ENCODE peak calls at places on chromosomes 2 and 18, in eight cellular contexts. One of them, this sample, is unnamed. For H3K4me1 and H3K27me3, the result is how much of the 10 kb centered on the place peaks cover.

GRCh38 chr2:150627526-150627925 is 140.1 kb upstream of the RND3 start:
- DNase-seq in Peyer's patch: no peak
- DNase-seq in CD8-positive, alpha-beta memory T cell: no peak
- DNase-seq in breast epithelium: no peak
- DNase-seq in Caco-2: no peak
- DNase-seq in left lung: no peak
- DNase-seq in IMR-90: no peak
- DNase-seq in upper lobe of right lung: no peak
- DNase-seq in this sample: no peak

GRCh38 chr2:174442546-174443510 is 44.0 kb downstream of the GPR155 start:
- DNase-seq in Peyer's patch: no peak
- DNase-seq in CD8-positive, alpha-beta memory T cell: no peak
- DNase-seq in breast epithelium: no peak
- DNase-seq in Caco-2: peak
- DNase-seq in left lung: no peak
- DNase-seq in IMR-90: peak
- DNase-seq in upper lobe of right lung: no peak
- DNase-seq in this sample: no peak

GRCh38 chr18:10231220-10231619 is 223.2 kb upstream of the APCDD1 start:
- DNase-seq in Peyer's patch: no peak
- DNase-seq in CD8-positive, alpha-beta memory T cell: no peak
- DNase-seq in breast epithelium: no peak
- DNase-seq in Caco-2: no peak
- DNase-seq in left lung: no peak
- DNase-seq in IMR-90: no peak
- DNase-seq in upper lobe of right lung: no peak
- DNase-seq in this sample: no peak

GRCh38 chr2:164657129-164657528 is 35.8 kb upstream of the GRB14 start:
- DNase-seq in Peyer's patch: no peak
- DNase-seq in CD8-positive, alpha-beta memory T cell: no peak
- DNase-seq in breast epithelium: no peak
- DNase-seq in Caco-2: no peak
- DNase-seq in left lung: no peak
- DNase-seq in IMR-90: peak
- DNase-seq in upper lobe of right lung: no peak
- DNase-seq in this sample: no peak

GRCh38 chr2:66235408-66235807 is 199.5 kb upstream of the MEIS1 start:
- DNase-seq in Peyer's patch: no peak
- DNase-seq in CD8-positive, alpha-beta memory T cell: no peak
- DNase-seq in breast epithelium: no peak
- DNase-seq in Caco-2: no peak
- DNase-seq in left lung: no peak
- DNase-seq in IMR-90: no peak
- DNase-seq in upper lobe of right lung: no peak
- DNase-seq in this sample: no peak

GRCh38 chr2:240250985-240251847 is 110.8 kb upstream of the OTOS start:
- DNase-seq in Peyer's patch: peak
- DNase-seq in CD8-positive, alpha-beta memory T cell: no peak
- DNase-seq in breast epithelium: peak
- DNase-seq in Caco-2: peak
- DNase-seq in left lung: peak
- DNase-seq in IMR-90: peak
- DNase-seq in upper lobe of right lung: peak
- DNase-seq in this sample: no peak

GRCh38 chr2:111116843-111117665 is 3.7 kb upstream of the BCL2L11 start:
- DNase-seq in Peyer's patch: peak
- DNase-seq in CD8-positive, alpha-beta memory T cell: peak
- DNase-seq in breast epithelium: peak
- DNase-seq in Caco-2: peak
- DNase-seq in left lung: peak
- DNase-seq in IMR-90: peak
- DNase-seq in upper lobe of right lung: peak
- DNase-seq in this sample: peak

GRCh38 chr18:62839874-62840713 is 124.8 kb downstream of the PHLPP1 start:
- DNase-seq in Peyer's patch: no peak
- DNase-seq in CD8-positive, alpha-beta memory T cell: no peak
- DNase-seq in breast epithelium: no peak
- DNase-seq in Caco-2: no peak
- DNase-seq in left lung: no peak
- DNase-seq in IMR-90: peak
- DNase-seq in upper lobe of right lung: no peak
- DNase-seq in this sample: no peak

GRCh38 chr2:61456070-61456745 is 14.7 kb downstream of the USP34 start:
- DNase-seq in Peyer's patch: no peak
- DNase-seq in CD8-positive, alpha-beta memory T cell: no peak
- DNase-seq in breast epithelium: no peak
- DNase-seq in Caco-2: no peak
- DNase-seq in left lung: no peak
- DNase-seq in IMR-90: no peak
- DNase-seq in upper lobe of right lung: no peak
- DNase-seq in this sample: no peak

GRCh38 chr18:35130236-35130635 is 89.0 kb downstream of the MAPRE2 start:
- DNase-seq in Peyer's patch: no peak
- DNase-seq in CD8-positive, alpha-beta memory T cell: no peak
- DNase-seq in breast epithelium: no peak
- DNase-seq in Caco-2: no peak
- DNase-seq in left lung: no peak
- DNase-seq in IMR-90: no peak
- DNase-seq in upper lobe of right lung: no peak
- DNase-seq in this sample: no peak

GRCh38 chr2:46068604-46069003 is 228.6 kb upstream of the EPAS1 start:
- DNase-seq in Peyer's patch: no peak
- DNase-seq in CD8-positive, alpha-beta memory T cell: no peak
- DNase-seq in breast epithelium: no peak
- DNase-seq in Caco-2: no peak
- DNase-seq in left lung: no peak
- DNase-seq in IMR-90: peak
- DNase-seq in upper lobe of right lung: no peak
- DNase-seq in this sample: no peak

DNA sequence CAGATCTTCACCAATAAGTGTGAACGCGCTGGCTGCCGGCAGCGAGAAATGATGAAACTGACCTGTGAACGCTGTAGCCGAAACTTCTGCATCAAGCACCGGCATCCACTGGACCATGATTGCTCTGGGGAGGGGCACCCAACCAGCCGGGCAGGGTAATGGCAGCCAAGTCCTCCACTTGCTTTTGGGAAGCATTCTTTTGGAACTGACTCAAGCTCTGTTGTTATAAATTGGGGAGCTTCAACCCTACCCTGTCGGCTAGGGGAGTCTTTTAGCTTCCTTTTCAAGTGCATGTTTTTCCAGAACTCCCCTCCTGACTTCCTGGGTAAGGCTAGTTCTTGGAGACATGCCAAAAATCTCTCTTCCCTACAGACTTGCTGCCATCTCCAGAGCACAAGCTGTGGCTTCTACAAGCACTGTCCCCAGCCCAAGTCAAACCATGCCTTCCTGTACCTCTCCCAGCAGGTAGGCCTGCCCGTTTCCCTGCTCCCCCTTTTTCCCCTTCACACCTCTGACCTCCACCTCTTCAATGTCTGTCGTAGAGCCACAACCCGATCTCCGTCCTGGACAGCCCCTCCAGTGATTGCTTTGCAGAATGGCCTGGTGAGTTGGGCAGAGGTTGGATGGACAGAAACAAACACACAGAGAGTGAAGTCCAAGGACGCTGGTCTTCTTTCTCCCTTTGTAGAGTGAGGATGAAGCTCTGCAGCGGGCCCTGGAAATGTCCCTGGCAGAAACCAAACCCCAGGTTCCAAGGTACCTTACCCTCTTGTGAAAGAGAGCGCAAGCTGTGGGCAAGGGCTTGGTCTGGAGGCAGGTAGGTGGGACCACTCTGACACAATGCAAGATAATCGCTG is 1.5 kb downstream of the ZFAND2B start:
- DNase-seq in Peyer's patch: no peak
- DNase-seq in CD8-positive, alpha-beta memory T cell: no peak
- DNase-seq in breast epithelium: no peak
- DNase-seq in Caco-2: no peak
- DNase-seq in left lung: no peak
- DNase-seq in IMR-90: peak
- DNase-seq in upper lobe of right lung: no peak
- DNase-seq in this sample: no peak
- H3K4me3 ChIP-seq in Peyer's patch: no peak
- H3K4me3 ChIP-seq in CD8-positive, alpha-beta memory T cell: no peak
- H3K4me3 ChIP-seq in breast epithelium: no peak
- H3K4me3 ChIP-seq in Caco-2: no peak
- H3K4me3 ChIP-seq in left lung: peak
- H3K4me3 ChIP-seq in IMR-90: peak
- H3K4me3 ChIP-seq in upper lobe of right lung: peak
- H3K4me3 ChIP-seq in this sample: peak

DNA sequence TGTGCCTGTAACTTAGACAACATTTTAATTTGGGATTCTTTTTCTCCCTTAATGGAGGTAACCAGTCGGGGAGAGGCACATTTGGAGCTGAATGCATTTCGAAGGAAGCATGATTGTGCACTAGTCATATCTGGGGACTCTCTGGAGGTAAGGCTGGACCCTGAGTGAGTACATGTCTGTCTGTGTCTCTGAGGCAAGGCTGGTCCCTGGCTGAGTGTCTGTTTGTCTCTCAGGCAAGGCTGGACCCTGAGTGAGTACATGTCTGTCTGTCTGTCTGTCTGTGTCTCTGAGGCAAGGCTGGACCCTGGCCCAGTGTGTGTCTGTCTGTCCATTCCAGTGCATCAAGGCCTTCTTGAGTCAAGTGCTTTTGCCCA is 51.5 kb upstream of the NFATC1 start:
- DNase-seq in Peyer's patch: no peak
- DNase-seq in CD8-positive, alpha-beta memory T cell: no peak
- DNase-seq in breast epithelium: no peak
- DNase-seq in Caco-2: no peak
- DNase-seq in left lung: no peak
- DNase-seq in IMR-90: no peak
- DNase-seq in upper lobe of right lung: no peak
- DNase-seq in this sample: no peak
- H3K4me1 ChIP-seq in Peyer's patch: under half
- H3K4me1 ChIP-seq in CD8-positive, alpha-beta memory T cell: under half
- H3K4me1 ChIP-seq in breast epithelium: under half
- H3K4me1 ChIP-seq in Caco-2: under half
- H3K4me1 ChIP-seq in left lung: under half
- H3K4me1 ChIP-seq in IMR-90: under half
- H3K4me1 ChIP-seq in upper lobe of right lung: under half
- H3K4me1 ChIP-seq in this sample: under half

GRCh38 chr2:134717706-134718094 is 1.1 kb downstream of the TMEM163 start:
- DNase-seq in Peyer's patch: no peak
- DNase-seq in CD8-positive, alpha-beta memory T cell: no peak
- DNase-seq in breast epithelium: no peak
- DNase-seq in Caco-2: no peak
- DNase-seq in left lung: no peak
- DNase-seq in IMR-90: no peak
- DNase-seq in upper lobe of right lung: no peak
- DNase-seq in this sample: no peak

GRCh38 chr2:134718095-134718955 is 475 bp downstream of the TMEM163 start:
- DNase-seq in Peyer's patch: peak
- DNase-seq in CD8-positive, alpha-beta memory T cell: no peak
- DNase-seq in breast epithelium: no peak
- DNase-seq in Caco-2: peak
- DNase-seq in left lung: peak
- DNase-seq in IMR-90: no peak
- DNase-seq in upper lobe of right lung: peak
- DNase-seq in this sample: no peak

GRCh38 chr2:134715932-134716643 is 2.7 kb downstream of the TMEM163 start:
- DNase-seq in Peyer's patch: no peak
- DNase-seq in CD8-positive, alpha-beta memory T cell: no peak
- DNase-seq in breast epithelium: no peak
- DNase-seq in Caco-2: no peak
- DNase-seq in left lung: no peak
- DNase-seq in IMR-90: no peak
- DNase-seq in upper lobe of right lung: no peak
- DNase-seq in this sample: no peak

GRCh38 chr2:134718956-134719814 is at the start of gene TMEM163:
- DNase-seq in Peyer's patch: no peak
- DNase-seq in CD8-positive, alpha-beta memory T cell: peak
- DNase-seq in breast epithelium: no peak
- DNase-seq in Caco-2: peak
- DNase-seq in left lung: peak
- DNase-seq in IMR-90: no peak
- DNase-seq in upper lobe of right lung: peak
- DNase-seq in this sample: no peak

DNA sequence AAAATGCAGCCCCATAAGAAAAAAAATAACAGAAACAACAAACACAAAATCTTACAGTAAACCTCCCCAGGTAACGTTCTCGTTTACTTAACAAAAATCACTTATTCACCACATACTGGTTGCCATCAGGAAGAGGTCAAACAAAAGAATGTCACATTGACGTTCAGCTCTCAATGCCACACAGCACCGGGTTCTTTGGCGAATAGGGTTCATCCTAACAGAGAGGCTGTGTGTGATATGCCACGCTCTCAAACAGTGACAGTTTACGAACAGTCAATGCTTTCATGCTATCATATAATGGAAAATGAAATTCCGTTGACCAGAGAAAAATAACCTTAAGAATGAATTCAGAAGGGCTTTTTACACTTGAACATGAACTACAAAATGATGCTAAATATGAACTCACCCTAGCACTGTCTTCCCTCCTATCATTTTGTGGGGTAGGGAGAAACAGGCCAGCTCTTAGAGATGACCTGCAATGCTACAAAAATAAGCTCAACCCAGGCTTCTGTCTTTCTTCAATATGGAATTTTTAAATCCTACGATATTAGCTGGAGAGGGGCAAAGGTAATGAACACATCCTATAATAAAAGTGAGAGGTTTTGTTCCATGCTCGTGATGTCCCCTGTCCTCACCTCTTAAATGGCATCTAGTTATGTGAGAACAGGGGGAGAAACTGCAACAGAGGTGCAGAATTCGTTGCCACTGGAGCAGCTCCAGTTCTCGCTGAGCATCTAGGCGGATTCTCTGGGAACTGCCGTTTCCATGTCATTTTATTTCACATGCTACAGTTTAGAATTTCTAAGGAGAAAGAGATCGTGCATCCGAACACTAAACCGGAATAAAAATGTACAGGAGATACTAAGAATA is 1.8 kb downstream of the TMEM163 start:
- DNase-seq in Peyer's patch: no peak
- DNase-seq in CD8-positive, alpha-beta memory T cell: no peak
- DNase-seq in breast epithelium: no peak
- DNase-seq in Caco-2: no peak
- DNase-seq in left lung: no peak
- DNase-seq in IMR-90: no peak
- DNase-seq in upper lobe of right lung: no peak
- DNase-seq in this sample: no peak
- H3K27me3 ChIP-seq in Peyer's patch: under half
- H3K27me3 ChIP-seq in CD8-positive, alpha-beta memory T cell: under half
- H3K27me3 ChIP-seq in breast epithelium: under half
- H3K27me3 ChIP-seq in Caco-2: under half
- H3K27me3 ChIP-seq in left lung: under half
- H3K27me3 ChIP-seq in IMR-90: half or more
- H3K27me3 ChIP-seq in upper lobe of right lung: under half
- H3K27me3 ChIP-seq in this sample: half or more

DNA sequence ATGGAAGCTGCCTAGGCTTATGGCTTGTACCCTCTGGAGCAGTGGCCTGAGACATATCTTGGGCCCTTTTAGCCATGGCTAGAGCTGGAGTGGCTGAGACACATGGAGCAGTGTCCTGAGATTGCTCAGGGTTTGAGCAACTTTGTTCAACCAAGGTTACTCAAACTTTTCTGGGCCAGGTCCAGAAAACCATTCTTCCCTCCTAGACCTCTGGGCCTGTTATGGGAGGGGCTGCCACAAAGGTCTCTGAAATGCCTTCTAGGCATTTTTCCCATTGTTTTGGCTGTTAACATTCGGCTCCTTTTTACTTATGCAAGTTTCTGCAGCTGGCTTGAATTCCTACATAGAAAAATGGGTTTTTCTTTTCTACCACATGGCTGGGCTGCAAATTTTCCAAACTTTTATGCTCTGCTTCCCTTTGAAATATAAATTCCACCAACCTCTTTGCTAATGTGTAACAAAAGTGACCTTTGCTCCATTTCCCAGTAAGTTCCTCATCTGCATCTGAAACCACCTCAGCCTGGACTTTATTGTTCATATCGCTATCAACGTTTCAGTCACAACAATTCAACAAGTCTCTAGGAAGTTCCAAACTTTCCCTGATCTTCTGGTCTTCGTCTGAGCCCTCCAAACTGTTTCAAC is 84.9 kb upstream of the MAP4K3 start:
- DNase-seq in Peyer's patch: no peak
- DNase-seq in CD8-positive, alpha-beta memory T cell: no peak
- DNase-seq in breast epithelium: no peak
- DNase-seq in Caco-2: no peak
- DNase-seq in left lung: no peak
- DNase-seq in IMR-90: no peak
- DNase-seq in upper lobe of right lung: no peak
- DNase-seq in this sample: no peak
- H3K4me3 ChIP-seq in Peyer's patch: no peak
- H3K4me3 ChIP-seq in CD8-positive, alpha-beta memory T cell: no peak
- H3K4me3 ChIP-seq in breast epithelium: no peak
- H3K4me3 ChIP-seq in Caco-2: no peak
- H3K4me3 ChIP-seq in left lung: no peak
- H3K4me3 ChIP-seq in IMR-90: no peak
- H3K4me3 ChIP-seq in upper lobe of right lung: no peak
- H3K4me3 ChIP-seq in this sample: no peak